ENCODE peak calls at places on chromosomes 13 and 19, in ten cellular contexts. L is heart left ventricle; S is mesothelial cell of epicardium; A is MCF 10A; R is cardiac muscle cell; K is CD8-positive, alpha-beta T cell; T is pancreas; G is lower leg skin; F is transverse colon; J is type B pancreatic cell. I is an unnamed sample.

GRCh38 chr19:42323473-42323851 is 2.0 kb upstream of the MEGF8 start:
- DNase-seq in A (no peak), L (no peak), S (no peak), F (peak), T (no peak), J (no peak), R (no peak), G (no peak), K (no peak), I (no peak)

GRCh38 chr13:113670541-113670940 is 3.5 kb downstream of the GRK1 start:
- DNase-seq in T (peak), G (peak), A (no peak), R (no peak), K (peak), F (peak), S (peak), J (peak), L (no peak), I (peak)

GRCh38 chr13:77868717-77869116 is 49.9 kb downstream of the EDNRB start:
- DNase-seq in T (no peak), R (no peak), A (peak), L (no peak), J (no peak), G (no peak), S (no peak), K (no peak), F (no peak), I (no peak)

GRCh38 chr13:50594276-50594970 is 249.1 kb downstream of the DLEU7 start:
- DNase-seq in A (no peak), J (no peak), S (no peak), G (no peak), L (no peak), K (no peak), R (no peak), T (no peak), F (peak), I (peak)

GRCh38 chr19:32676186-32676894 is 692 bp downstream of the RGS9BP start:
- DNase-seq in R (peak), K (peak), J (no peak), A (no peak), T (peak), F (no peak), G (no peak), S (no peak), L (peak), I (peak)

GRCh38 chr13:42996584-42996983 is 4.5 kb upstream of the EPSTI1 start:
- DNase-seq in G (no peak), S (no peak), T (no peak), L (no peak), K (no peak), R (no peak), F (no peak), A (peak), J (no peak), I (no peak)

GRCh38 chr13:43411741-43412140 is 375.0 kb downstream of the ENOX1 start:
- DNase-seq in K (no peak), S (no peak), A (no peak), F (peak), J (no peak), L (no peak), R (no peak), T (no peak), G (no peak), I (no peak)

GRCh38 chr13:40565282-40566148 is 100.9 kb downstream of the FOXO1 start:
- DNase-seq in G (no peak), A (no peak), K (no peak), S (no peak), F (no peak), T (no peak), R (no peak), J (no peak), L (no peak), I (no peak)

GRCh38 chr13:29756506-29756905 is 93.9 kb downstream of the UBL3 start:
- DNase-seq in L (no peak), T (no peak), K (no peak), G (no peak), S (no peak), F (no peak), R (no peak), J (no peak), A (peak), I (no peak)

GRCh38 chr19:869245-870177 is 10.0 kb downstream of the CFD start:
- DNase-seq in A (peak), R (no peak), S (no peak), T (no peak), K (no peak), G (peak), F (peak), J (no peak), L (peak), I (no peak)

GRCh38 chr19:15456871-15457700 is 7.3 kb downstream of the RASAL3 start:
- DNase-seq in R (peak), A (no peak), J (no peak), K (no peak), L (no peak), T (no peak), S (no peak), G (no peak), F (no peak), I (no peak)

GRCh38 chr13:112818040-112818697 is 128.3 kb downstream of the ATP11A start:
- DNase-seq in L (no peak), F (no peak), K (no peak), S (no peak), J (no peak), A (no peak), T (no peak), R (no peak), G (peak), I (no peak)

GRCh38 chr19:49932731-49933131 is 3.4 kb upstream of the NUP62 start:
- DNase-seq in S (no peak), L (no peak), R (no peak), K (peak), F (no peak), J (no peak), G (no peak), T (no peak), A (no peak), I (no peak)

GRCh38 chr13:113769106-113769505 is 10.1 kb downstream of the TMEM255B start:
- DNase-seq in T (no peak), R (no peak), L (no peak), K (no peak), G (peak), J (no peak), A (no peak), S (no peak), F (no peak), I (no peak)

GRCh38 chr13:40158218-40158617 is 502.8 kb downstream of the COG6 start:
- DNase-seq in S (no peak), G (no peak), L (no peak), T (no peak), J (no peak), F (no peak), K (no peak), R (no peak), A (no peak), I (no peak)

GRCh38 chr13:32883501-32883900 is 132.7 kb upstream of the KL start:
- DNase-seq in R (no peak), F (no peak), S (no peak), G (no peak), T (no peak), A (peak), L (no peak), K (no peak), J (peak), I (no peak)

GRCh38 chr13:76845865-76846264 is 40.3 kb downstream of the KCTD12 start:
- DNase-seq in J (no peak), K (no peak), T (no peak), R (no peak), G (no peak), F (no peak), L (no peak), S (no peak), A (no peak), I (no peak)

GRCh38 chr19:2391118-2391725 is 31.2 kb downstream of the TMPRSS9 start:
- DNase-seq in R (peak), J (no peak), A (peak), G (no peak), S (no peak), F (no peak), T (no peak), K (peak), L (no peak), I (peak)

GRCh38 chr19:8487137-8487851 is 15.1 kb downstream of the PRAM1 start:
- DNase-seq in J (no peak), R (no peak), S (no peak), A (no peak), L (peak), K (peak), F (peak), T (peak), G (no peak), I (no peak)

GRCh38 chr19:38059897-38060296 is 152.9 kb downstream of the SIPA1L3 start:
- DNase-seq in J (no peak), R (no peak), F (no peak), K (no peak), L (no peak), T (no peak), G (no peak), S (no peak), A (peak), I (no peak)

GRCh38 chr13:24011266-24011665 is 114.0 kb upstream of the C1QTNF9B start:
- DNase-seq in S (no peak), F (no peak), L (no peak), T (no peak), G (no peak), R (no peak), K (no peak), A (no peak), J (no peak), I (no peak)

GRCh38 chr19:4700573-4700970 is 23.1 kb downstream of the DPP9 start:
- DNase-seq in G (no peak), F (no peak), K (no peak), J (no peak), A (no peak), S (no peak), T (no peak), R (no peak), L (no peak), I (no peak)
- TF ChIP-seq CTCF in G (no peak), F (no peak), K (no peak), J (no peak), A (no peak), S (no peak), T (no peak), R (no peak), L (no peak), I (no peak)

GRCh38 chr19:34253711-34254551 is 423 bp upstream of the GARRE1 start:
- DNase-seq in J (peak), K (no peak), L (peak), F (peak), A (peak), R (peak), G (peak), T (peak), S (peak), I (peak)

GRCh38 chr19:34246340-34246739 is 8.0 kb upstream of the GARRE1 start:
- DNase-seq in S (no peak), F (no peak), A (no peak), L (no peak), T (no peak), G (peak), R (no peak), J (no peak), K (no peak), I (no peak)

GRCh38 chr19:34243876-34244578 is 10.3 kb upstream of the GARRE1 start:
- DNase-seq in K (no peak), T (no peak), A (no peak), J (no peak), S (no peak), L (no peak), F (no peak), R (no peak), G (no peak), I (no peak)

GRCh38 chr19:34244611-34245299 is 9.6 kb upstream of the GARRE1 start:
- DNase-seq in T (no peak), J (no peak), S (no peak), K (no peak), F (no peak), L (no peak), G (peak), R (no peak), A (no peak), I (no peak)

GRCh38 chr19:34248941-34249340 is 5.4 kb upstream of the GARRE1 start:
- DNase-seq in L (no peak), J (no peak), F (no peak), K (no peak), G (peak), T (no peak), S (no peak), R (no peak), A (no peak), I (no peak)
- TF ChIP-seq CTCF in L (no peak), J (no peak), F (no peak), K (no peak), G (no peak), T (no peak), S (no peak), R (no peak), A (no peak), I (no peak)

GRCh38 chr13:91311491-91311890 is 36.0 kb upstream of the MIR17HG start:
- DNase-seq in F (no peak), R (no peak), A (no peak), G (no peak), T (no peak), J (no peak), L (no peak), K (no peak), S (no peak), I (peak)

GRCh38 chr13:91312324-91312723 is 35.2 kb upstream of the MIR17HG start:
- DNase-seq in J (no peak), G (no peak), L (no peak), A (no peak), K (no peak), S (no peak), T (no peak), R (no peak), F (no peak), I (no peak)

GRCh38 chr13:91314888-91315287 is 32.6 kb upstream of the MIR17HG start:
- DNase-seq in S (no peak), J (no peak), K (no peak), L (no peak), R (no peak), F (no peak), A (no peak), T (no peak), G (no peak), I (no peak)

GRCh38 chr13:91313581-91313980 is 33.9 kb upstream of the MIR17HG start:
- DNase-seq in F (no peak), J (no peak), G (no peak), R (no peak), K (no peak), T (no peak), L (no peak), A (no peak), S (no peak), I (no peak)

DNA sequence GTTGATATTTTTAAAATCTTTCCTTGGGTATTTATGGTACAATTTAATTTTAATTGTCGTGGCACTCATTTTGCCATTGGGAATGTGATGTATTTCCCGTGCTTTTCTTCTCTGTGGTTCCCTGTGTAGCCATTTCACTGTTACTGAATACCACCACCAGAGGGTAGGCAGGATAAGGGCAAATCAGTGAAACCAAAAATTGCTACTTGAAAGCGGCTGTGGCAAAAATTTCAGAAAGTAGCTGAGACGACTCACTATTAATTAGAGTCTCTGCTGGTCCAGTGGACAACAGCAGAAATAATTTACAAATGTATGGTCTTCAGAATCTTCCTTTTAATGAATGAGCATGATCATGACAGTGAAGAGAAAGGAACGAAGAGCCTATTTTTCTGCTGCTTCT is 34.4 kb upstream of the MIR17HG start:
- DNase-seq in A (peak), L (no peak), S (no peak), T (no peak), G (no peak), F (no peak), R (peak), K (peak), J (no peak), I (peak)
- TF ChIP-seq CTCF in A (peak), L (peak), S (peak), T (peak), G (no peak), F (peak), R (peak), K (peak), J (peak), I (peak)

GRCh38 chr13:111472559-111473460 is 152.4 kb downstream of the TEX29 start:
- DNase-seq in S (no peak), A (no peak), J (peak), L (no peak), G (no peak), R (no peak), F (no peak), K (no peak), T (no peak), I (no peak)

GRCh38 chr13:111474136-111475002 is 153.9 kb downstream of the TEX29 start:
- DNase-seq in J (peak), R (peak), G (peak), K (no peak), A (peak), L (no peak), F (no peak), T (no peak), S (no peak), I (peak)

GRCh38 chr13:111472083-111472482 is 151.6 kb downstream of the TEX29 start:
- DNase-seq in G (peak), K (no peak), F (no peak), L (no peak), J (peak), S (no peak), R (no peak), A (no peak), T (no peak), I (no peak)

GRCh38 chr13:111476197-111476596 is 155.8 kb downstream of the TEX29 start:
- DNase-seq in A (no peak), R (no peak), T (no peak), L (no peak), J (no peak), G (no peak), S (no peak), K (no peak), F (no peak), I (no peak)

DNA sequence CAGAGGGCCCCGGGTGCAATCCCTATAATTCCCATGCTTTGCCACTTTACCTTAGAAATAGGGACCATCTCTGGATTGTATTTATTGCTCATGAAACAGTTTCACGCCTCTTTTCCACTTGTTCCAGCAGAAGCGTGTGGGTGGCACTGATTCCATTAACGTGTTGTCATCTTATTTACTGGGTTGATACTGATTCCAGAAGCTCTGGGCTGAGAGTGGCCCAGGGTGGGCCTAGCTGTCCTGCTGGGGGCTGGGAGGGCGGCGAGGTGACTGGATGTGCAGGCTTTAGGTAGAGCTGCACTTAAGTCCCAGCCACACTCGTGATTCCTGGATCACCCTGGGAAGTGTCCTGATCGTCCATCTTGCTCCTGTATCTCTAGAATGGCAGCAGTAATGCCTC is 155.0 kb downstream of the TEX29 start:
- DNase-seq in J (peak), A (no peak), R (no peak), T (no peak), F (no peak), S (no peak), G (no peak), K (no peak), L (no peak), I (no peak)
- TF ChIP-seq CTCF in J (no peak), A (no peak), R (no peak), T (no peak), F (no peak), S (no peak), G (no peak), K (no peak), L (no peak), I (no peak)

DNA sequence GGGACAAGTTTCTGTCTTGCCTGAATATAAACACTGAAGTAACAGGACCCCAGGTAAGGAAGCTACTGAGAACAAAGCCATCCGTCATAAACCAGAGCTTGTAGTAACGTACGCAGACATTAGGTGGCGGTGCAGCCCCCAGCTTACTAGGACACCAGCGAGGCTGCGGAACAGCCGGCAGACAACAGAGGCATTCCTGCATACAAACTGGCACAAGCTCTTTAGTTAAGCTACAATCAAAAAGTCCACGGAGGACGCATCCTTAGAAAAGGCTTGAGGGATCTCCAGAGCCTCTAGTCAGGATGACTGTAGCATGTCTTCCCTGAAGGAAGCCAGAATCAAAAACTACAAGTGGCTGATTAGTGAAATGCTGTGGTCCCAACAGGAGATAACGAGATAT is 26.2 kb downstream of the ZNF160 start:
- DNase-seq in L (no peak), T (no peak), F (peak), K (no peak), J (no peak), S (peak), A (no peak), R (peak), G (no peak), I (peak)
- TF ChIP-seq CTCF in L (peak), T (no peak), F (peak), K (no peak), J (peak), S (peak), A (no peak), R (peak), G (no peak), I (peak)

GRCh38 chr13:73945871-73946270 is 188.3 kb downstream of the KLF12 start:
- DNase-seq in G (no peak), T (no peak), L (peak), J (no peak), A (no peak), F (no peak), S (no peak), R (peak), K (no peak), I (no peak)

GRCh38 chr13:73943965-73944233 is 190.3 kb downstream of the KLF12 start:
- DNase-seq in R (peak), J (no peak), G (no peak), F (no peak), S (no peak), A (no peak), L (no peak), K (no peak), T (no peak), I (no peak)

GRCh38 chr13:73943137-73943964 is 190.9 kb downstream of the KLF12 start:
- DNase-seq in A (no peak), R (no peak), T (no peak), K (no peak), J (no peak), S (no peak), G (no peak), L (no peak), F (no peak), I (no peak)

GRCh38 chr13:73948848-73949529 is 185.2 kb downstream of the KLF12 start:
- DNase-seq in T (no peak), S (no peak), F (no peak), G (no peak), J (no peak), K (no peak), A (no peak), L (no peak), R (no peak), I (no peak)

GRCh38 chr13:73945371-73945770 is 188.8 kb downstream of the KLF12 start:
- DNase-seq in K (no peak), L (no peak), T (no peak), F (no peak), A (no peak), G (no peak), S (no peak), J (no peak), R (no peak), I (no peak)
- TF ChIP-seq CTCF in K (no peak), L (no peak), T (no peak), F (no peak), A (no peak), G (no peak), S (peak), J (no peak), R (no peak), I (no peak)

DNA sequence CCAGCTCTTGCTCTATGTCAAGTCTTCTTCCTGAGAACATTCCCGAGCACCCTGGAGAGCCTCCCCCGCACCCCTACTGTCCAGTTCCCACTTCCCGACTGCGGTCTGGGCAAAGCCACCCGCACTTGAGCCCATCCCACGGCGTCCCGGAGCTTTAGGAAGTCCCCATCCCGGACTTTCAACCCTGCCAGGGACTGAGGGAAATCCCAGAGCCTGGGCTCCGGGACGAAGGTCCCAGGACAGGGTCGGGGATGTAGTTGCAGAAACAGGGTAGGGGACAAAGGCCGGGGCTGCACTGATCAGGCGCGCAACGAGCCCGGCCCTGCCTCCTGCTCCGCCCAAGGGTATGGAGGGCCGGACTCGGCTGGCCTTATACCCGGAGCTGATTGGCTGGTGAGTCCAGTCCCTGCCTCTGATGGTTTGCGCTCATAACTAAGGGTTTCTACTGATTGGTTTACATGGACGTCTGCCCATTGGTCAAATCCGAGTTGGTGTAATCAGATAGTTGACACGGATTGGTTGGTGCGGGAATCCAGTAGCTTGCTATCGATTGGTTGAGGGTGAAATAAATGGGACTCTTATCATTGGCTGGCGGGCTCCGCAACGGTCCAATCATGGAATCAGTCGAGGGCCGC is 824 bp upstream of the MPND start:
- DNase-seq in G (peak), J (peak), S (peak), F (peak), K (peak), R (peak), A (peak), L (peak), T (peak), I (peak)
- TF ChIP-seq CTCF in G (no peak), J (no peak), S (no peak), F (no peak), K (no peak), R (no peak), A (no peak), L (no peak), T (no peak), I (no peak)

GRCh38 chr13:59680429-59681024 is 483.2 kb downstream of the DIAPH3 start:
- DNase-seq in L (no peak), G (no peak), F (no peak), K (no peak), R (peak), S (no peak), T (no peak), J (no peak), A (peak), I (no peak)
- TF ChIP-seq CTCF in L (peak), G (no peak), F (peak), K (peak), R (peak), S (peak), T (peak), J (peak), A (peak), I (peak)